ENCODE peak calls at places on chromosomes 6 and 20, in nine cellular contexts. R is tibial nerve, G is GM12865, J is AG09319, T is PC-3, I is nephron progenitor cell, U is neural crest cell, C is progenitor cell of endocrine pancreas, N is cardiac muscle cell. A is an unnamed sample.

GRCh38 chr20:364905-365794 is 15.4 kb upstream of the TRIB3 start:
- DNase-seq in R (no peak), G (no peak), J (no peak), T (peak), I (no peak), U (no peak), C (no peak), N (no peak), A (no peak)

GRCh38 chr20:60857708-60858107 is 394.4 kb upstream of the CDH4 start:
- DNase-seq in R (no peak), G (no peak), J (no peak), T (no peak), I (no peak), U (no peak), C (no peak), N (no peak), A (no peak)

GRCh38 chr6:139625998-139626975 is 251.8 kb upstream of the CITED2 start:
- DNase-seq in R (peak), G (no peak), J (no peak), T (no peak), I (peak), U (no peak), C (no peak), N (peak), A (no peak)

GRCh38 chr6:89184344-89184743 is 32.8 kb downstream of the GABRR1 start:
- DNase-seq in R (no peak), G (no peak), J (no peak), T (no peak), I (peak), U (peak), C (no peak), N (no peak), A (no peak)

GRCh38 chr6:138550346-138550767 is 51.1 kb upstream of the NHSL1 start:
- DNase-seq in R (no peak), G (no peak), J (no peak), T (no peak), I (no peak), U (no peak), C (no peak), N (no peak), A (no peak)

GRCh38 chr6:116220172-116220571 is 33.7 kb downstream of the TSPYL4 start:
- DNase-seq in R (no peak), G (no peak), J (no peak), T (no peak), I (no peak), U (no peak), C (no peak), N (peak), A (no peak)

GRCh38 chr20:16580127-16580526 is 6.9 kb upstream of the KIF16B start:
- DNase-seq in R (no peak), G (no peak), J (peak), T (peak), I (no peak), U (no peak), C (no peak), N (peak), A (no peak)

GRCh38 chr6:35583893-35584688 is 71.4 kb upstream of the TULP1 start:
- DNase-seq in R (peak), G (peak), J (peak), T (peak), I (peak), U (peak), C (peak), N (peak), A (peak)

GRCh38 chr6:148064406-148065134 is 278.1 kb upstream of the SASH1 start:
- DNase-seq in R (no peak), G (no peak), J (no peak), T (peak), I (peak), U (no peak), C (no peak), N (peak), A (no peak)

GRCh38 chr20:9040874-9041524 is 27.9 kb upstream of the PLCB4 start:
- DNase-seq in R (no peak), G (no peak), J (no peak), T (no peak), I (no peak), U (no peak), C (no peak), N (no peak), A (no peak)

GRCh38 chr6:9532621-9533557 is 882.0 kb downstream of the TFAP2A start:
- DNase-seq in R (no peak), G (no peak), J (no peak), T (peak), I (no peak), U (no peak), C (no peak), N (no peak), A (no peak)

GRCh38 chr20:32742322-32743236 is 688 bp downstream of the COMMD7 start:
- DNase-seq in R (no peak), G (no peak), J (no peak), T (no peak), I (no peak), U (no peak), C (no peak), N (no peak), A (no peak)

GRCh38 chr6:87763901-87764300 is 61.9 kb upstream of the AKIRIN2 start:
- DNase-seq in R (no peak), G (no peak), J (no peak), T (no peak), I (no peak), U (no peak), C (no peak), N (peak), A (no peak)

GRCh38 chr6:136886110-136886509 is 36.0 kb upstream of the SLC35D3 start:
- DNase-seq in R (no peak), G (no peak), J (no peak), T (peak), I (no peak), U (no peak), C (no peak), N (no peak), A (no peak)

GRCh38 chr6:157346371-157346770 is 23.1 kb upstream of the TMEM242 start:
- DNase-seq in R (no peak), G (no peak), J (no peak), T (no peak), I (no peak), U (no peak), C (no peak), N (no peak), A (no peak)

GRCh38 chr6:169155481-169155880 is 98.2 kb downstream of the THBS2 start:
- DNase-seq in R (no peak), G (no peak), J (no peak), T (no peak), I (no peak), U (no peak), C (no peak), N (no peak), A (no peak)

GRCh38 chr6:166575190-166575589 is 11.3 kb downstream of the RAMACL start:
- DNase-seq in R (no peak), G (no peak), J (no peak), T (no peak), I (no peak), U (no peak), C (no peak), N (peak), A (no peak)

GRCh38 chr6:19320066-19320465 is 517.1 kb upstream of the ID4 start:
- DNase-seq in R (no peak), G (no peak), J (no peak), T (no peak), I (no peak), U (no peak), C (no peak), N (no peak), A (no peak)

GRCh38 chr6:138600726-138601125 is 101.4 kb upstream of the NHSL1 start:
- DNase-seq in R (no peak), G (no peak), J (peak), T (peak), I (no peak), U (no peak), C (no peak), N (peak), A (no peak)

GRCh38 chr6:160309718-160310117 is 38.5 kb upstream of the SLC22A3 start:
- DNase-seq in R (no peak), G (no peak), J (no peak), T (no peak), I (no peak), U (no peak), C (no peak), N (no peak), A (no peak)

GRCh38 chr20:41958391-41958790 is 340.2 kb upstream of the CHD6 start:
- DNase-seq in R (no peak), G (no peak), J (no peak), T (no peak), I (no peak), U (no peak), C (no peak), N (no peak), A (no peak)

GRCh38 chr6:161272600-161273355 is 1.1 kb downstream of the AGPAT4 start:
- DNase-seq in R (peak), G (no peak), J (no peak), T (no peak), I (peak), U (no peak), C (no peak), N (peak), A (peak)

GRCh38 chr6:143621876-143622605 is 55.7 kb upstream of the PHACTR2 start:
- DNase-seq in R (no peak), G (no peak), J (no peak), T (no peak), I (no peak), U (no peak), C (no peak), N (peak), A (no peak)

GRCh38 chr20:25054133-25054820 is 3.7 kb downstream of the ACSS1 start:
- DNase-seq in R (no peak), G (no peak), J (no peak), T (no peak), I (no peak), U (no peak), C (no peak), N (no peak), A (no peak)

GRCh38 chr20:51553897-51554504 is 11.5 kb upstream of the NFATC2 start:
- DNase-seq in R (no peak), G (no peak), J (no peak), T (no peak), I (no peak), U (no peak), C (no peak), N (peak), A (no peak)

GRCh38 chr20:30910937-30911725 is 346.3 kb upstream of the DEFB115 start:
- DNase-seq in R (no peak), G (no peak), J (no peak), T (no peak), I (no peak), U (no peak), C (no peak), N (no peak), A (no peak)

GRCh38 chr6:139641412-139641811 is 267.0 kb upstream of the CITED2 start:
- DNase-seq in R (no peak), G (no peak), J (no peak), T (no peak), I (no peak), U (no peak), C (no peak), N (no peak), A (no peak)

GRCh38 chr20:40464731-40465208 is 224.3 kb downstream of the MAFB start:
- DNase-seq in R (no peak), G (no peak), J (no peak), T (no peak), I (no peak), U (no peak), C (no peak), N (no peak), A (no peak)

GRCh38 chr6:32168350-32168749 is 4.0 kb downstream of the EGFL8 start:
- DNase-seq in R (no peak), G (no peak), J (no peak), T (no peak), I (no peak), U (no peak), C (no peak), N (no peak), A (no peak)

GRCh38 chr6:52042141-52042885 is 45.1 kb downstream of the PKHD1 start:
- DNase-seq in R (no peak), G (no peak), J (no peak), T (no peak), I (no peak), U (no peak), C (no peak), N (no peak), A (no peak)

GRCh38 chr6:53986165-53986720 is 125.0 kb upstream of the MLIP start:
- DNase-seq in R (peak), G (peak), J (peak), T (peak), I (peak), U (peak), C (peak), N (peak), A (peak)
- TF ChIP-seq CTCF in R (peak), G (peak), J (peak), T (peak), I (peak), U (peak), C (peak), N (peak), A (peak)

GRCh38 chr20:38935285-38935684 is 9.1 kb downstream of the FAM83D start:
- DNase-seq in R (no peak), G (no peak), J (no peak), T (peak), I (no peak), U (no peak), C (no peak), N (peak), A (no peak)
- TF ChIP-seq CTCF in R (no peak), G (peak), J (no peak), T (peak), I (no peak), U (peak), C (no peak), N (peak), A (no peak)

GRCh38 chr6:2852921-2853322 is 11.3 kb upstream of the SERPINB1 start:
- DNase-seq in R (no peak), G (no peak), J (no peak), T (no peak), I (no peak), U (no peak), C (no peak), N (no peak), A (no peak)

GRCh38 chr6:2852514-2852855 is 10.8 kb upstream of the SERPINB1 start:
- DNase-seq in R (no peak), G (no peak), J (no peak), T (no peak), I (no peak), U (no peak), C (no peak), N (no peak), A (no peak)

GRCh38 chr6:2853766-2854393 is 12.2 kb upstream of the SERPINB1 start:
- DNase-seq in R (peak), G (peak), J (peak), T (peak), I (peak), U (no peak), C (no peak), N (peak), A (no peak)

GRCh38 chr6:2855061-2855519 is 13.4 kb upstream of the SERPINB1 start:
- DNase-seq in R (no peak), G (peak), J (no peak), T (no peak), I (no peak), U (peak), C (no peak), N (peak), A (no peak)

GRCh38 chr6:2854394-2854982 is 12.8 kb upstream of the SERPINB1 start:
- DNase-seq in R (no peak), G (peak), J (no peak), T (no peak), I (no peak), U (no peak), C (no peak), N (peak), A (no peak)
- TF ChIP-seq CTCF in R (peak), G (no peak), J (no peak), T (no peak), I (no peak), U (peak), C (no peak), N (peak), A (no peak)

DNA sequence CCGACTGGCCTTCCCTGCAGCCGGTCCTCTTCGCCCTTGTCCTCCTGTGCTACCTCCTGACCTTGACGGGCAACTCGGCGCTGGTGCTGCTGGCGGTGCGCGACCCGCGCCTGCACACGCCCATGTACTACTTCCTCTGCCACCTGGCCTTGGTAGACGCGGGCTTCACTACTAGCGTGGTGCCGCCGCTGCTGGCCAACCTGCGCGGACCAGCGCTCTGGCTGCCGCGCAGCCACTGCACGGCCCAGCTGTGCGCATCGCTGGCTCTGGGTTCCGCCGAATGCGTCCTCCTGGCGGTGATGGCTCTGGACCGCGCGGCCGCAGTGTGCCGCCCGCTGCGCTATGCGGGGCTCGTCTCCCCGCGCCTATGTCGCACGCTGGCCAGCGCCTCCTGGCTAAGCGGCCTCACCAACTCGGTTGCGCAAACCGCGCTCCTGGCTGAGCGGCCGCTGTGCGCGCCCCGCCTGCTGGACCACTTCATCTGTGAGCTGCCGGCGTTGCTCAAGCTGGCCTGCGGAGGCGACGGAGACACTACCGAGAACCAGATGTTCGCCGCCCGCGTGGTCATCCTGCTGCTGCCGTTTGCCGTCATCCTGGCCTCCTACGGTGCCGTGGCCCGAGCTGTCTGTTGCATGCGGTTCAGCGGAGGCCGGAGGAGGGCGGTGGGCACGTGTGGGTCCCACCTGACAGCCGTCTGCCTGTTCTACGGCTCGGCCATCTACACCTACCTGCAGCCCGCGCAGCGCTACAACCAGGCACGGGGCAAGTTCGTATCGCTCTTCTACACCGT is 6.1 kb downstream of the UBD start:
- DNase-seq in R (peak), G (peak), J (no peak), T (no peak), I (peak), U (peak), C (peak), N (peak), A (peak)
- TF ChIP-seq CTCF in R (no peak), G (no peak), J (peak), T (no peak), I (no peak), U (peak), C (peak), N (peak), A (no peak)

DNA sequence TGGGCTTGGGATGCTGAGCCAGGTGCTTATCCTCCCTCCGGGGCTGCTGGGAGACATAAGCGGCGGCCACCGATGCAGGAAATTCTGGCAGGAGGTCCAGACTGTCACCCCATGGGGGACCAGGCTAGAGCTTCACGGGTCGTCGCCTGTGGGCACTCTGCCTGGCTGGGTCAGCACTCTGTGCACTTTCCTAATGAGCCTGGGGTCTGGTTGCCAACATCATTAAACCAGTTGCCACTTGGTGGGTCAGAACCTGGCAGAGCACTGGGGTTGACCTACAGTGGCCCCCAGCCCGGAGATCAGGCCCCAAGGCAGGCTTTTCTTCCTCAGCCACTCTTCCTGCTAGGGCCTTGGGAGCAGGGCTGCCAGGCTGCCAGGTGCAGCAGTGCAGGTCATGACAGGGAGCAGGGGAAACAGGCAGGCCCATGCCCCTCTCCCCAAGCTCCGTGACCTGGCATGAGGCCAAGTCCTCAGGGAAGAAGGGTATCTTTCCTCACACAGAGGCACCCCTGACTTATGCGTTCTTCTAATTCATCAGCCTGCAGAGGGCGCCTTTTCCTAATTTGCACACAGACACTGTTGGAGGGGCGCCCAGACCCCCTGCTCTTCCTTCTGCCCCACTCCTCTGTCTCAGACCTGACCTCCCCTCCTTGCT is 154.5 kb upstream of the MLN start:
- DNase-seq in R (no peak), G (no peak), J (no peak), T (peak), I (peak), U (no peak), C (no peak), N (no peak), A (peak)
- TF ChIP-seq CTCF in R (no peak), G (no peak), J (peak), T (peak), I (peak), U (peak), C (peak), N (peak), A (peak)

GRCh38 chr6:125780540-125781306 is 10.0 kb upstream of the NCOA7 start:
- DNase-seq in R (peak), G (peak), J (no peak), T (peak), I (peak), U (peak), C (no peak), N (peak), A (peak)

GRCh38 chr6:125784365-125784764 is 6.4 kb upstream of the NCOA7 start:
- DNase-seq in R (no peak), G (no peak), J (no peak), T (peak), I (no peak), U (no peak), C (no peak), N (peak), A (no peak)

GRCh38 chr6:125779924-125780539 is 10.7 kb upstream of the NCOA7 start:
- DNase-seq in R (peak), G (peak), J (peak), T (peak), I (peak), U (peak), C (peak), N (peak), A (peak)

GRCh38 chr6:125781307-125781868 is 9.4 kb upstream of the NCOA7 start:
- DNase-seq in R (no peak), G (peak), J (no peak), T (peak), I (no peak), U (no peak), C (no peak), N (peak), A (no peak)
- TF ChIP-seq CTCF in R (no peak), G (no peak), J (peak), T (peak), I (no peak), U (no peak), C (no peak), N (no peak), A (no peak)

DNA sequence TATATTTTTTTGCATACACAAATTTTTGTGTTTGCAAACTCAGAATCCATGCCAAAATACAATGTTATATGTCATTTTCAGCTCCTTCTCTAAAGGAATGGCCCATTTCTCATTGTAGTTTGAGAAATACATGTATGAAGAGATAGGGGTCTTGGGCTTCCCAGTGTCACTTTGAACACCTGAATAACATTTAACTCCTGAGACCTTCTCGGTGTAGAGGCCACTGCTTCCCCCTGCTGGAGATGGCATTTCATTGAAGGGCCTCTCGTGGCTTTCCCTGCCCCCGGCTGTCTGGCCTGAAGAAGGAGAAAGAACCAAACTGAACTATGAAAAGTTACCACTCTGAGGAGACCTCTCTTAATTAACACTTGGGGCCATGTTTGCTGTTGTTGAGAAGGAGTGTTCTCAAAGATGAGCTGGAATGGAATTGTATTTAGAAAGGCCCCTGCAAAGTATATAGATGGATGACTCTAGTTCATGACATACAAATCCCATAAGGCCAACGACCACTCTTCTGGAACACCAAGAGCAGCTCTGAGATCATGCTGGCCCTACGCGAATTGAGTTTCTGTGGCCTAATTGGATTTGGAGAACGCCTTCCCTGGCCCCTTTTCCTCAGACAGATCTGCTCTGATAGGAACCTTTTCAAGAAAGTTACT is 58.8 kb downstream of the VAPB start:
- DNase-seq in R (peak), G (peak), J (peak), T (peak), I (peak), U (peak), C (peak), N (peak), A (peak)
- TF ChIP-seq CTCF in R (peak), G (peak), J (peak), T (peak), I (peak), U (peak), C (peak), N (peak), A (peak)